ENCODE peak calls at places on chromosomes 2 and 18, in four cellular contexts. Y, D, V and C are unnamed samples.

GRCh38 chr2:26846334-26846863 is 1.5 kb upstream of the DPYSL5 start:
- DNase-seq in D (peak; percentile 68), V (peak; percentile 65), Y (peak; percentile 62), C (no peak)

GRCh38 chr2:183665976-183666375 is 541.7 kb downstream of the NUP35 start:
- DNase-seq in Y (peak; percentile 2), D (peak; percentile 8), V (peak; percentile 62), C (no peak)

GRCh38 chr2:124810132-124810531 is 785.0 kb downstream of the CNTNAP5 start:
- DNase-seq in V (no peak), Y (peak; percentile 18), D (peak; percentile 54), C (peak; percentile 12)

GRCh38 chr2:106575955-106576354 is 88.8 kb downstream of the CD8B2 start:
- DNase-seq in D (no peak), Y (no peak), V (no peak), C (peak; percentile 57)

GRCh38 chr2:152646775-152647174 is 70.5 kb downstream of the PRPF40A start:
- DNase-seq in V (peak; percentile 89), D (no peak), Y (peak; percentile 67), C (peak; percentile 40)

GRCh38 chr2:39741871-39742270 is 37.2 kb downstream of the THUMPD2 start:
- DNase-seq in D (no peak), V (no peak), Y (no peak), C (no peak)

GRCh38 chr2:112481528-112482228 is at the start of gene TTL:
- DNase-seq in V (peak; percentile 48), D (peak; percentile 48), Y (peak; percentile 72), C (no peak)

GRCh38 chr2:64283641-64284371 is 139.6 kb upstream of the PELI1 start:
- DNase-seq in V (no peak), Y (no peak), D (no peak), C (no peak)

GRCh38 chr18:23166863-23167531 is 31.7 kb downstream of the CABLES1 start:
- DNase-seq in V (no peak), Y (no peak), D (no peak), C (no peak)

GRCh38 chr2:182605166-182605565 is 110.9 kb upstream of the DNAJC10 start:
- DNase-seq in Y (no peak), V (no peak), D (no peak), C (no peak)

GRCh38 chr2:84969511-84970265 is 1.3 kb upstream of the KCMF1 start:
- DNase-seq in D (no peak), V (no peak), Y (peak; percentile 35), C (no peak)

GRCh38 chr18:74916773-74917393 is 292.1 kb downstream of the PTGR3 start:
- DNase-seq in D (no peak), V (no peak), Y (no peak), C (no peak)

GRCh38 chr2:159783559-159783958 is 14.4 kb downstream of the CD302 start:
- DNase-seq in Y (no peak), V (no peak), D (no peak), C (no peak)

GRCh38 chr2:70868970-70869369 is 33.4 kb upstream of the CD207 start:
- DNase-seq in D (no peak), V (no peak), Y (no peak), C (no peak)

GRCh38 chr2:205814039-205814364 is 131.7 kb downstream of the NRP2 start:
- DNase-seq in Y (no peak), V (no peak), D (no peak), C (no peak)

GRCh38 chr2:216534809-216535208 is 36.2 kb downstream of the RPL37A start:
- DNase-seq in Y (no peak), V (no peak), D (no peak), C (no peak)

GRCh38 chr2:218029366-218030360 is 26.9 kb upstream of the TNS1 start:
- DNase-seq in V (no peak), D (no peak), Y (no peak), C (no peak)

GRCh38 chr2:43312751-43313641 is 86.6 kb upstream of the ZFP36L2 start:
- DNase-seq in Y (peak; percentile 83), D (peak; percentile 33), V (peak; percentile 76), C (peak; percentile 37)

GRCh38 chr2:196594158-196594557 is 45.4 kb upstream of the CCDC150 start:
- DNase-seq in D (no peak), V (no peak), Y (peak; percentile 73), C (no peak)

GRCh38 chr2:95007822-95008221 is 17.7 kb upstream of the MAL start:
- DNase-seq in D (no peak), Y (no peak), V (no peak), C (no peak)

GRCh38 chr2:127157651-127158460 is 50.9 kb upstream of the BIN1 start:
- DNase-seq in Y (peak; percentile 77), V (no peak), D (no peak), C (no peak)

GRCh38 chr2:57981369-57981768 is 65.2 kb upstream of the VRK2 start:
- DNase-seq in V (peak; percentile 67), D (no peak), Y (peak; percentile 58), C (no peak)

GRCh38 chr18:8439091-8439490 is 170.1 kb upstream of the RAB12 start:
- DNase-seq in D (no peak), Y (peak; percentile 84), V (no peak), C (no peak)

GRCh38 chr18:8610442-8610801 is 1.2 kb downstream of the RAB12 start:
- DNase-seq in D (no peak), V (peak; percentile 6), Y (peak; percentile 21), C (no peak)

GRCh38 chr18:64993695-64994094 is 757.1 kb upstream of the CDH7 start:
- DNase-seq in D (no peak), V (no peak), Y (no peak), C (no peak)

GRCh38 chr2:75047907-75048625 is 89.6 kb downstream of the POLE4 start:
- DNase-seq in Y (peak; percentile 89), D (peak; percentile 39), V (peak; percentile 82), C (no peak)

GRCh38 chr2:235160281-235160805 is 208.5 kb downstream of the SH3BP4 start:
- DNase-seq in Y (peak; percentile 63), D (no peak), V (no peak), C (no peak)

GRCh38 chr2:241546771-241547498 is 11.6 kb upstream of the BOK start:
- DNase-seq in D (no peak), Y (peak; percentile 87), V (peak; percentile 97), C (peak; percentile 38)

GRCh38 chr2:105460048-105460732 is 61.3 kb upstream of the FHL2 start:
- DNase-seq in V (no peak), Y (no peak), D (no peak), C (no peak)

GRCh38 chr2:97761192-97761591 is 47.8 kb downstream of the ZAP70 start:
- DNase-seq in D (no peak), Y (no peak), V (no peak), C (no peak)

GRCh38 chr2:25418944-25419677 is 77.4 kb upstream of the DNMT3A start:
- DNase-seq in D (no peak), Y (no peak), V (no peak), C (no peak)

GRCh38 chr2:134869941-134870736 is 31.7 kb downstream of the ACMSD start:
- DNase-seq in D (no peak), V (no peak), Y (peak; percentile 98), C (no peak)

GRCh38 chr2:231347081-231347480 is 48.4 kb upstream of the B3GNT7 start:
- DNase-seq in V (no peak), Y (no peak), D (no peak), C (no peak)

GRCh38 chr2:47232738-47233415 is 77.8 kb upstream of the STPG4 start:
- DNase-seq in D (peak; percentile 62), V (peak; percentile 78), Y (no peak), C (no peak)

GRCh38 chr2:135047295-135047694 is at the start of gene MAP3K19:
- DNase-seq in V (no peak), Y (no peak), D (peak; percentile 3), C (no peak)

GRCh38 chr2:58056201-58056916 is 9.8 kb downstream of the VRK2 start:
- DNase-seq in D (no peak), V (no peak), Y (no peak), C (no peak)